ENCODE peak calls at places on chromosomes 12 and 14, in four cellular contexts. One of them, this sample, is unnamed.

GRCh38 chr12:18690653-18691052 is 47.2 kb downstream of the PLCZ1 start:
- DNase-seq in fibroblast of pulmonary artery: peak; percentile 72
- DNase-seq in IMR-90: peak; percentile 98
- DNase-seq in AG08395: peak; percentile 70
- DNase-seq in this sample: no peak

GRCh38 chr12:52132754-52133161 is 53.3 kb downstream of the SMIM41 start:
- DNase-seq in fibroblast of pulmonary artery: peak; percentile 45
- DNase-seq in IMR-90: no peak
- DNase-seq in AG08395: no peak
- DNase-seq in this sample: peak; percentile 94

GRCh38 chr12:132761032-132761910 is at the start of gene ANKLE2:
- DNase-seq in fibroblast of pulmonary artery: peak; percentile 61
- DNase-seq in IMR-90: peak; percentile 59
- DNase-seq in AG08395: peak; percentile 74
- DNase-seq in this sample: peak; percentile 71

GRCh38 chr12:40093512-40093911 is 12.4 kb downstream of the SLC2A13 start:
- DNase-seq in fibroblast of pulmonary artery: no peak
- DNase-seq in IMR-90: no peak
- DNase-seq in AG08395: no peak
- DNase-seq in this sample: no peak

GRCh38 chr14:52279405-52279804 is 11.9 kb downstream of the PTGDR start:
- DNase-seq in fibroblast of pulmonary artery: peak; percentile 68
- DNase-seq in IMR-90: peak; percentile 69
- DNase-seq in AG08395: peak; percentile 31
- DNase-seq in this sample: no peak

GRCh38 chr12:105935106-105935505 is 203.6 kb downstream of the NUAK1 start:
- DNase-seq in fibroblast of pulmonary artery: peak; percentile 68
- DNase-seq in IMR-90: peak; percentile 29
- DNase-seq in AG08395: no peak
- DNase-seq in this sample: no peak

GRCh38 chr14:23559921-23560520 is 4.0 kb downstream of the THTPA start:
- DNase-seq in fibroblast of pulmonary artery: no peak
- DNase-seq in IMR-90: no peak
- DNase-seq in AG08395: no peak
- DNase-seq in this sample: no peak

GRCh38 chr14:71382315-71382714 is 475.1 kb downstream of the PCNX1 start:
- DNase-seq in fibroblast of pulmonary artery: no peak
- DNase-seq in IMR-90: no peak
- DNase-seq in AG08395: no peak
- DNase-seq in this sample: no peak

GRCh38 chr14:45135181-45135580 is 549 bp upstream of the FANCM start:
- DNase-seq in fibroblast of pulmonary artery: peak; percentile 41
- DNase-seq in IMR-90: peak; percentile 43
- DNase-seq in AG08395: no peak
- DNase-seq in this sample: peak; percentile 22

GRCh38 chr12:116426391-116427136 is 132.6 kb upstream of the MAP1LC3B2 start:
- DNase-seq in fibroblast of pulmonary artery: peak; percentile 98
- DNase-seq in IMR-90: peak; percentile 98
- DNase-seq in AG08395: peak; percentile 97
- DNase-seq in this sample: peak; percentile 97

This sample was measured in fibroblast of gingiva.